ENCODE peak calls at places on chromosomes 13 and 19, in nine cellular contexts. Q is T-helper 1 cell; Y is activated T-helper 1 cell treated with anti-CD3 and anti-CD28 coated beads, Interleukin-12 subunit alpha, Interleukin-12 subunit beta, Interleukin-2, Interleukin-4 antibody, amounts not matched to agents 30 ng/mL and 10 ng/mL and 1 ng/mL, durations not matched to agents 14 hours and 24 hours and 36 hours; M is stimulated activated CD4-positive, alpha-beta T cell treated with anti-CD3 and anti-CD28 coated beads, Interleukin-1b, Interleukin-23, amount 100 ng/mL, for 48 hours; J is fibroblast of the aortic adventitia; N is nephron progenitor cell; U is transverse colon; E is cardiac fibroblast; H is HAP-1. T is an unnamed sample.

GRCh38 chr19:39740395-39740794 is 2.6 kb upstream of the CLC start:
- DNase-seq in Q (no peak), Y (no peak), M (peak), H (no peak), U (no peak), J (no peak), E (no peak), N (no peak), T (no peak)

GRCh38 chr13:20702530-20702929 is 969 bp upstream of the IL17D start:
- DNase-seq in N (no peak), J (peak), M (no peak), E (no peak), U (no peak), H (no peak), Y (no peak), Q (no peak), T (peak)

GRCh38 chr19:6717036-6717435 is 3.4 kb downstream of the C3 start:
- DNase-seq in Q (no peak), U (no peak), E (no peak), J (no peak), M (no peak), H (peak), Y (no peak), N (no peak), T (no peak)

GRCh38 chr13:77509221-77509620 is 26.3 kb upstream of the SCEL start:
- DNase-seq in U (no peak), Q (peak), M (no peak), J (peak), H (no peak), E (peak), N (no peak), Y (no peak), T (no peak)

GRCh38 chr13:75400775-75401174 is 81.2 kb downstream of the TBC1D4 start:
- DNase-seq in U (no peak), J (no peak), E (no peak), Y (no peak), N (no peak), Q (no peak), M (no peak), H (no peak), T (no peak)

GRCh38 chr19:28456708-28457320 is 756.1 kb downstream of the UQCRFS1 start:
- DNase-seq in N (no peak), H (no peak), J (no peak), Y (no peak), E (no peak), Q (no peak), M (no peak), U (no peak), T (no peak)

GRCh38 chr13:97107815-97108534 is 113.7 kb upstream of the OXGR1 start:
- DNase-seq in Q (no peak), U (no peak), E (no peak), H (no peak), M (no peak), J (peak), N (no peak), Y (no peak), T (no peak)

GRCh38 chr19:7381073-7381390 is 32.3 kb downstream of the ARHGEF18 start:
- DNase-seq in J (no peak), Y (no peak), Q (no peak), M (no peak), N (no peak), H (no peak), U (no peak), E (no peak), T (no peak)

GRCh38 chr13:112651750-112652511 is 37.9 kb upstream of the ATP11A start:
- DNase-seq in H (no peak), M (no peak), N (no peak), J (no peak), Y (no peak), Q (no peak), E (no peak), U (no peak), T (no peak)

GRCh38 chr19:20124879-20125278 is 42.1 kb upstream of the ZNF486 start:
- DNase-seq in U (no peak), H (no peak), E (no peak), Y (no peak), J (no peak), N (no peak), M (no peak), Q (no peak), T (no peak)

GRCh38 chr13:36787181-36787580 is 31.8 kb upstream of the RFXAP start:
- DNase-seq in N (no peak), M (no peak), J (no peak), U (no peak), E (no peak), H (no peak), Y (no peak), Q (no peak), T (no peak)

GRCh38 chr19:13430790-13431582 is 75.3 kb downstream of the CACNA1A start:
- DNase-seq in E (peak), Y (peak), U (peak), N (peak), H (peak), M (peak), J (peak), Q (peak), T (no peak)

GRCh38 chr19:43690890-43691289 is 20.9 kb upstream of the PLAUR start:
- DNase-seq in M (no peak), Q (no peak), J (no peak), Y (no peak), H (no peak), N (no peak), U (no peak), E (no peak), T (no peak)

GRCh38 chr19:48606463-48607358 is at the start of gene SPACA4:
- DNase-seq in E (no peak), M (no peak), Q (no peak), H (no peak), Y (no peak), J (no peak), U (no peak), N (no peak), T (no peak)

GRCh38 chr19:12899891-12900518 is 9.0 kb downstream of the GCDH start:
- DNase-seq in H (no peak), M (no peak), Y (no peak), E (no peak), U (peak), J (no peak), N (no peak), Q (peak), T (no peak)

GRCh38 chr19:45768644-45769053 is 403 bp downstream of the SIX5 start:
- DNase-seq in N (peak), H (peak), E (peak), Y (peak), U (peak), Q (peak), M (peak), J (no peak), T (no peak)

GRCh38 chr19:36113895-36114762 is 546 bp downstream of the POLR2I start:
- DNase-seq in N (peak), Y (peak), J (peak), H (peak), U (peak), Q (no peak), M (peak), E (peak), T (peak)

GRCh38 chr19:58572026-58572817 is 913 bp downstream of the MZF1 start:
- DNase-seq in M (no peak), N (no peak), E (no peak), Y (no peak), H (peak), U (no peak), Q (no peak), J (no peak), T (no peak)

GRCh38 chr13:28117689-28118377 is 17.5 kb upstream of the FLT3 start:
- DNase-seq in U (peak), Q (no peak), J (peak), E (peak), Y (no peak), H (no peak), N (no peak), M (no peak), T (no peak)

GRCh38 chr19:3343619-3344502 is 22.5 kb upstream of the NFIC start:
- DNase-seq in J (peak), Y (no peak), U (peak), N (no peak), H (peak), Q (peak), E (peak), M (peak), T (no peak)

GRCh38 chr13:52164989-52165388 is 5.6 kb upstream of the NEK3 start:
- DNase-seq in E (no peak), J (no peak), N (no peak), Y (no peak), M (no peak), U (no peak), Q (no peak), H (no peak), T (no peak)

GRCh38 chr13:36979361-36980040 is 19.6 kb downstream of the ALG5 start:
- DNase-seq in N (no peak), J (no peak), Q (no peak), Y (no peak), E (peak), H (no peak), U (no peak), M (no peak), T (no peak)

GRCh38 chr19:34964598-34964997 is 569 bp upstream of the ZNF792 start:
- DNase-seq in E (no peak), H (no peak), N (no peak), J (no peak), Y (no peak), M (no peak), U (no peak), Q (no peak), T (no peak)

GRCh38 chr13:114119196-114119595 is 13.2 kb downstream of the RASA3 start:
- DNase-seq in N (peak), H (no peak), J (peak), Q (no peak), U (no peak), E (peak), Y (no peak), M (no peak), T (no peak)